ENCODE peak calls at places on chromosomes 13 and 19, in nine cellular contexts. J is fibroblast of the aortic adventitia, I is mesendoderm, E is left cardiac atrium, R is hypothalamus, M is kidney tubule cell, S is GM04504, P is amygdala, N is T follicular helper cell. L is an unnamed sample.

GRCh38 chr19:1106841-1107654 is 3.3 kb downstream of the GPX4 start:
- DNase-seq in J (peak), I (peak), E (no peak), R (no peak), M (peak), S (no peak), P (no peak), N (no peak), L (no peak)

GRCh38 chr13:43129021-43129420 is 105.6 kb downstream of the DNAJC15 start:
- DNase-seq in J (no peak), I (no peak), E (no peak), R (no peak), M (no peak), S (no peak), P (no peak), N (no peak), L (no peak)

GRCh38 chr13:49315036-49315565 is 67.4 kb downstream of the CDADC1 start:
- DNase-seq in J (no peak), I (no peak), E (no peak), R (no peak), M (peak), S (no peak), P (no peak), N (no peak), L (no peak)

GRCh38 chr19:35119091-35119490 is 3.5 kb downstream of the FXYD3 start:
- DNase-seq in J (no peak), I (no peak), E (no peak), R (no peak), M (no peak), S (no peak), P (no peak), N (no peak), L (no peak)

GRCh38 chr13:32031025-32031814 is at the start of gene FRY:
- DNase-seq in J (peak), I (peak), E (peak), R (peak), M (peak), S (peak), P (peak), N (no peak), L (peak)

GRCh38 chr13:109628251-109628699 is 158.1 kb downstream of the IRS2 start:
- DNase-seq in J (peak), I (no peak), E (no peak), R (no peak), M (peak), S (peak), P (no peak), N (no peak), L (no peak)

GRCh38 chr19:42352216-42352892 is 26.9 kb downstream of the MEGF8 start:
- DNase-seq in J (no peak), I (peak), E (no peak), R (peak), M (peak), S (no peak), P (peak), N (no peak), L (no peak)

GRCh38 chr13:42926555-42926954 is 65.5 kb downstream of the EPSTI1 start:
- DNase-seq in J (peak), I (peak), E (no peak), R (no peak), M (no peak), S (no peak), P (no peak), N (no peak), L (no peak)

GRCh38 chr13:109790951-109791605 is 4.7 kb upstream of the IRS2 start:
- DNase-seq in J (no peak), I (peak), E (no peak), R (no peak), M (peak), S (no peak), P (no peak), N (no peak), L (no peak)

GRCh38 chr13:44141213-44141724 is 232.4 kb upstream of the SERP2 start:
- DNase-seq in J (peak), I (peak), E (no peak), R (no peak), M (peak), S (no peak), P (no peak), N (no peak), L (no peak)

GRCh38 chr19:33510728-33511255 is 10.8 kb downstream of the PEPD start:
- DNase-seq in J (no peak), I (no peak), E (no peak), R (no peak), M (no peak), S (no peak), P (no peak), N (no peak), L (no peak)

GRCh38 chr13:101627556-101627943 is 175.1 kb downstream of the ITGBL1 start:
- DNase-seq in J (peak), I (no peak), E (no peak), R (no peak), M (no peak), S (no peak), P (no peak), N (no peak), L (no peak)

GRCh38 chr19:23547816-23548430 is 139.1 kb downstream of the ZNF675 start:
- DNase-seq in J (no peak), I (no peak), E (no peak), R (no peak), M (peak), S (peak), P (no peak), N (no peak), L (no peak)

GRCh38 chr13:30364133-30364532 is 56.8 kb upstream of the KATNAL1 start:
- DNase-seq in J (peak), I (peak), E (no peak), R (no peak), M (no peak), S (no peak), P (no peak), N (no peak), L (no peak)

GRCh38 chr19:16303755-16304154 is 20.9 kb upstream of the KLF2 start:
- DNase-seq in J (peak), I (no peak), E (no peak), R (no peak), M (no peak), S (no peak), P (no peak), N (no peak), L (no peak)

GRCh38 chr19:10416380-10417257 is 3.7 kb upstream of the PDE4A start:
- DNase-seq in J (peak), I (peak), E (peak), R (peak), M (peak), S (peak), P (peak), N (peak), L (peak)

GRCh38 chr13:75258159-75258782 is 223.7 kb downstream of the TBC1D4 start:
- DNase-seq in J (peak), I (peak), E (no peak), R (no peak), M (peak), S (peak), P (no peak), N (no peak), L (no peak)

GRCh38 chr13:36357692-36358091 is 11.5 kb upstream of the SPART start:
- DNase-seq in J (peak), I (no peak), E (peak), R (no peak), M (peak), S (no peak), P (peak), N (no peak), L (no peak)

GRCh38 chr19:36526581-36526980 is 1.5 kb downstream of the ZNF260 start:
- DNase-seq in J (no peak), I (no peak), E (no peak), R (no peak), M (peak), S (no peak), P (no peak), N (no peak), L (no peak)

GRCh38 chr13:32165791-32166190 is 134.2 kb downstream of the FRY start:
- DNase-seq in J (peak), I (no peak), E (peak), R (peak), M (no peak), S (no peak), P (peak), N (no peak), L (no peak)

GRCh38 chr13:49400755-49401659 is 42.9 kb downstream of the CAB39L start:
- DNase-seq in J (peak), I (peak), E (no peak), R (no peak), M (peak), S (peak), P (no peak), N (no peak), L (no peak)

GRCh38 chr13:75938811-75939525 is 302.8 kb downstream of the LMO7 start:
- DNase-seq in J (peak), I (no peak), E (no peak), R (no peak), M (peak), S (no peak), P (no peak), N (no peak), L (no peak)

GRCh38 chr13:101453784-101454201 is 1.3 kb downstream of the ITGBL1 start:
- DNase-seq in J (no peak), I (no peak), E (no peak), R (no peak), M (peak), S (no peak), P (no peak), N (no peak), L (no peak)

L was measured in T-helper 9 cell.